ENCODE peak calls at places on chromosomes 13 and 19, in ten cellular contexts. X is ovary, J is endothelial cell of umbilical vein, H is suprapubic skin, F is stomach, U is tibial nerve, R is H1, G is breast epithelium, Y is heart left ventricle, L is uterus. N is an unnamed sample.

GRCh38 chr19:7122701-7123100 is 53.2 kb downstream of the ZNF557 start:
- DNase-seq in F (no peak), Y (no peak), U (no peak), J (no peak), H (no peak), X (no peak), R (no peak), G (no peak), L (no peak), N (no peak)

GRCh38 chr13:64884976-64885375 is 2345.2 kb downstream of the PCDH9 start:
- DNase-seq in Y (no peak), X (no peak), F (no peak), U (no peak), J (no peak), L (no peak), H (no peak), G (no peak), R (no peak), N (no peak)

GRCh38 chr19:50796128-50796633 is 6.0 kb downstream of the ACP4 start:
- DNase-seq in G (no peak), X (no peak), J (no peak), L (no peak), U (no peak), R (no peak), H (no peak), Y (no peak), F (no peak), N (no peak)

GRCh38 chr19:35512831-35513230 is 618 bp downstream of the DMKN start:
- DNase-seq in R (no peak), F (no peak), G (no peak), Y (no peak), L (no peak), U (no peak), J (no peak), X (no peak), H (no peak), N (no peak)

GRCh38 chr13:112556600-112556999 is 31.4 kb downstream of the TUBGCP3 start:
- DNase-seq in X (no peak), H (no peak), U (no peak), L (no peak), J (no peak), R (no peak), Y (no peak), G (no peak), F (no peak), N (no peak)

GRCh38 chr19:50949792-50950320 is 3.0 kb downstream of the KLK5 start:
- DNase-seq in R (no peak), G (no peak), Y (no peak), U (no peak), H (no peak), L (no peak), J (no peak), X (no peak), F (no peak), N (no peak)

GRCh38 chr13:40644838-40645620 is 21.4 kb downstream of the FOXO1 start:
- DNase-seq in U (no peak), J (no peak), L (no peak), H (no peak), X (no peak), Y (no peak), F (no peak), R (no peak), G (no peak), N (no peak)

GRCh38 chr13:94073006-94073744 is 406.3 kb downstream of the DCT start:
- DNase-seq in X (no peak), Y (no peak), J (no peak), G (no peak), L (no peak), F (no peak), U (no peak), H (no peak), R (no peak), N (no peak)

GRCh38 chr19:15551183-15552004 is 43.1 kb downstream of the CYP4F22 start:
- DNase-seq in U (no peak), J (no peak), G (no peak), R (no peak), Y (peak), H (no peak), L (peak), X (peak), F (peak), N (no peak)

GRCh38 chr13:112106467-112107141 is 39.7 kb downstream of the SOX1 start:
- DNase-seq in U (no peak), H (no peak), X (no peak), L (no peak), J (no peak), G (no peak), R (no peak), Y (no peak), F (no peak), N (no peak)

GRCh38 chr19:27974082-27974513 is 1238.9 kb downstream of the UQCRFS1 start:
- DNase-seq in Y (no peak), G (no peak), J (no peak), X (no peak), R (peak), H (no peak), L (no peak), U (no peak), F (peak), N (no peak)

GRCh38 chr19:29260477-29261317 is 47.7 kb upstream of the UQCRFS1 start:
- DNase-seq in F (no peak), U (no peak), L (no peak), H (no peak), G (no peak), X (no peak), R (peak), Y (no peak), J (no peak), N (peak)

GRCh38 chr19:13807421-13808021 is 12.3 kb downstream of the ZSWIM4 start:
- DNase-seq in R (no peak), L (no peak), F (no peak), H (no peak), G (no peak), Y (no peak), J (no peak), U (no peak), X (no peak), N (no peak)

GRCh38 chr19:49362048-49362925 is at the start of gene TEAD2:
- DNase-seq in X (peak), U (peak), J (peak), L (peak), H (peak), F (peak), R (peak), G (no peak), Y (peak), N (peak)

GRCh38 chr19:42378225-42378929 is 11.7 kb downstream of the CNFN start:
- DNase-seq in X (no peak), L (no peak), H (no peak), J (no peak), Y (no peak), F (no peak), R (no peak), G (no peak), U (no peak), N (no peak)

GRCh38 chr13:111907341-111907880 is 159.5 kb upstream of the SOX1 start:
- DNase-seq in Y (peak), J (no peak), F (no peak), X (no peak), R (peak), G (no peak), H (peak), L (no peak), U (no peak), N (no peak)

GRCh38 chr19:39200066-39200817 is 3.5 kb downstream of the NCCRP1 start:
- DNase-seq in Y (no peak), J (no peak), X (no peak), G (no peak), U (no peak), H (no peak), R (no peak), L (no peak), F (no peak), N (no peak)
- TF ChIP-seq POLR2A in Y (no peak), J (no peak), X (no peak), G (no peak), U (no peak), H (no peak), R (no peak), L (no peak), F (no peak), N (no peak)

GRCh38 chr19:46785980-46786235 is 2.5 kb downstream of the SLC1A5 start:
- DNase-seq in F (no peak), J (no peak), L (no peak), U (no peak), H (no peak), Y (no peak), X (no peak), G (no peak), R (no peak), N (no peak)

GRCh38 chr19:46785054-46785979 is 3.1 kb downstream of the SLC1A5 start:
- DNase-seq in U (no peak), Y (no peak), J (no peak), H (no peak), G (no peak), X (no peak), L (no peak), R (no peak), F (no peak), N (no peak)

GRCh38 chr19:46783670-46784069 is 4.7 kb downstream of the SLC1A5 start:
- DNase-seq in R (no peak), U (no peak), L (no peak), G (no peak), J (no peak), H (no peak), Y (no peak), X (no peak), F (no peak), N (no peak)

GRCh38 chr19:46782355-46783019 is 5.9 kb downstream of the SLC1A5 start:
- DNase-seq in F (no peak), Y (no peak), R (no peak), G (no peak), L (no peak), J (no peak), H (no peak), X (no peak), U (no peak), N (no peak)

DNA sequence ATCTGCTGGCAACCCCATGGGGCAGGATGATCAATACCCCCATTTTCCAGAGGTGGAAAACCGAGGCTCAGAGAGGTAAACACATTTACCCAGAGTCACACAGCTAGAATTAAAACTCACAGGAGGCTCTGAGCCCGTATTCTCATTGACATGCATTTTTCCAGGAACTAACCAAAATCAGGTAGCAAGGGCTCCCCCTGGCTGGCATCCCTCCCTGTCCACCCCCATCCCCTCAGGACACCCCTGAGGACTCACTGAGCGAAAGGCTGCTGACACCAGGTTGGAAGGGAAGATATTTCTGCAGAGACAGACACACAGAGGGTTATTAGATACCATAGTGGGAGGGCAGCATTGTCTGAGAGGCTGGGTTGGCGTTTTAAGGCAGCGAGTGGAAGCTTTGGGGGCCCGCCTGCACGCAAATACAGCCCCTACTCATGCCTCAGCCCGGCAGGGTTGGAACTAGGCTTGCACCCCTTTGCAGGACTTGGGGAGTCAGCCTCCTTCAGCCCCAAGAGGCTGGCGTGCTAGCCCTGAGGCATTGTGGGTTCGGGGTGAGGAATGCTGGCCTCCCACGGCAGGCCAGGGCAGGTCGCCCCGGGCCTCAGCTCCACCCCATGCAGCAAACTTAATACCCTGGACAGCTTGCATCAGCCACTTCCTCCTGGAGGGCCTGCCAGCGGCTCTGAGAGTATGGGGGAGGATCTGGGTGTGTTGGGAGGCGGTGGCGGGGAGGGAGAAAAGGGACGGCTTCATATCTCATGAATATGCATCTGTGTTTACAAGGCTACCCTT is 3.9 kb downstream of the SLC1A5 start:
- DNase-seq in U (peak), H (peak), Y (peak), R (peak), J (peak), X (peak), G (peak), F (peak), L (peak), N (peak)
- TF ChIP-seq POLR2A in U (no peak), H (no peak), Y (no peak), R (peak), J (no peak), X (no peak), G (no peak), F (no peak), L (no peak), N (no peak)

DNA sequence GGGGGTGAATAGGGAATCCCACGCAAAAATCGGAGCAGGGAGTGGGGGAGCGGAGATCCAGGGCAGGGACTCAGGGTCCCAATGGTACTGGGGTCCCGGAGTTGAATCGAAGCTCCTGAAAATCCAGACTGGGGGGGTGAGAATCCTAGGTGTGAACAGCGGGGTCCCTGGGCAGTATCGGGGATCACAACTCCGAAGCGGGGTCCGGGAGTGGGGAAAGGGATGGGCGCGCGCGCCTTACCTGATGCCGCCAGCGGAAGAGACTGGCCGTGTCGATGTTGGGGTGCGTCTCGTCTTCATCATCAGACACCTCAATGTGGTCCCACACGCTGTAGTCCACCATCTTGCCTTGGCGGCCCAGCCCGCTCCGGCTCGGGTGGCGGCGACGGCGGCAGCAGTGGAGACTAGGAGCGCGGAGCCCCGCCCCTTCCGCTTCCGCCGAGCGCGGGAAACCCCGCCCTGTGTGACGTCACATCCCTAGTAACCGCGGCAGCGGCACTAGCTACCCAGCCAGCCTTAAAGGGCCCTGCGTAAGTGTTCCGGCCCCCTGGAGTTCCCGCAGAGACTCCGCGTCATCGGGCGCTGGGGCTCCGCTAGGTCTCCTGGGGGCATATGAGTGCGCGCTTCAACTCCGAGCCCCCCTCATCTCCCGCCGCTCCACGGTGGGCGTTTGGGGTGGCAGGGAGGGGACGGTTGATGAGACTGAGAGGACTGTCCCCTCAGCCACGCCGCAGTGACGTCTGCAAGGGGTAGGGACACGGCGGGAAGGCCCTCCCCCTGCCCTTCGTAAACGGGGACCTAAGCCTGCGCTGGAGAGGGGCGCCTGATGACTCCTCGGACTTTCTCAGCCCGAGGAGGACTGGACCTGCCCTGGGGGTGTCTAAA is at the start of gene CDC37:
- DNase-seq in J (peak), Y (peak), U (peak), G (peak), L (peak), X (peak), F (peak), R (peak), H (peak), N (peak)
- TF ChIP-seq POLR2A in J (peak), Y (peak), U (peak), G (peak), L (peak), X (peak), F (no peak), R (peak), H (peak), N (peak)

DNA sequence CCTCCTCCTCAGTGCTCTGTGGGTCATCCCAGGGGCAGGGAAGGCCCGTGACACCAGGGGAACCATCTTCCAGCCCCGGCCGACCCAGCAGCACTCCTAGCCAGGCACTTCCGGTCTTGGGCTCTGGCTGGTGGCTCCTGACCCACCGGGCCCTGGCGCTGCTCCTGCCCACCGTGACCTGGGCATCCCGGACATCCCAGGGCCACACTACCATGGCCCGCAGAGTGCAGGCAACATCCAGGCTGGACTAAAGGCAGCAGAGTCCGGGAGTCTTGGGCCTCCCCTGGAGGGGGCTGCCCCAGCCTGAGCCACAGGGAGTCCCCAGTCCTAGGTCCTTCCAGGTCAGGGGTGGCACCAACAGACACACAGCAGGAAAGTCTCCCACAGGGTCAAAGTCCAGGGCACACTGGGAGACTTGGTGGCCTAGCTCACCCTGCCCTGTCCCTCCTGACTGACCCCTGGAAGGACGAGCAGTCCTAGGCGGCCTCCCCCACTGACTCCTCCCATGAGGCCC is 10.8 kb downstream of the LSM4 start:
- DNase-seq in Y (no peak), R (no peak), F (no peak), H (no peak), G (no peak), X (no peak), J (no peak), U (no peak), L (no peak), N (no peak)
- TF ChIP-seq POLR2A in Y (no peak), R (no peak), F (no peak), H (no peak), G (no peak), X (no peak), J (no peak), U (no peak), L (no peak), N (no peak)